ENCODE peak calls at places on chromosomes 13 and 19, in nine cellular contexts. One of them, this sample, is unnamed.

GRCh38 chr13:40546047-40546446 is 120.4 kb downstream of the FOXO1 start:
- DNase-seq in body of pancreas: no peak
- DNase-seq in lung: no peak
- DNase-seq in GM23338: no peak
- DNase-seq in upper lobe of right lung: no peak
- DNase-seq in brain microvascular endothelial cell: no peak
- DNase-seq in ascending aorta: no peak
- DNase-seq in mammary epithelial cell: no peak
- DNase-seq in thyroid gland: no peak
- DNase-seq in this sample: no peak

GRCh38 chr13:71866173-71867091 is 572 bp downstream of the DACH1 start:
- DNase-seq in ascending aorta: peak; percentile 59
- DNase-seq in lung: no peak
- DNase-seq in body of pancreas: peak; percentile 44
- DNase-seq in brain microvascular endothelial cell: peak; percentile 1
- DNase-seq in thyroid gland: peak; percentile 14
- DNase-seq in mammary epithelial cell: peak; percentile 1
- DNase-seq in upper lobe of right lung: peak; percentile 71
- DNase-seq in GM23338: peak; percentile 33
- DNase-seq in this sample: peak; percentile 60

GRCh38 chr13:83297591-83298305 is 584.5 kb downstream of the SLITRK1 start:
- DNase-seq in GM23338: no peak
- DNase-seq in upper lobe of right lung: no peak
- DNase-seq in lung: no peak
- DNase-seq in ascending aorta: no peak
- DNase-seq in mammary epithelial cell: no peak
- DNase-seq in thyroid gland: peak; percentile 12
- DNase-seq in brain microvascular endothelial cell: no peak
- DNase-seq in body of pancreas: no peak
- DNase-seq in this sample: no peak

GRCh38 chr13:114088863-114089262 is 43.6 kb downstream of the RASA3 start:
- DNase-seq in GM23338: no peak
- DNase-seq in lung: no peak
- DNase-seq in body of pancreas: peak; percentile 5
- DNase-seq in thyroid gland: no peak
- DNase-seq in mammary epithelial cell: no peak
- DNase-seq in ascending aorta: peak; percentile 40
- DNase-seq in upper lobe of right lung: no peak
- DNase-seq in brain microvascular endothelial cell: no peak
- DNase-seq in this sample: peak; percentile 38

GRCh38 chr19:30317403-30317802 is 54.8 kb upstream of the ZNF536 start:
- DNase-seq in body of pancreas: no peak
- DNase-seq in ascending aorta: peak; percentile 47
- DNase-seq in upper lobe of right lung: no peak
- DNase-seq in mammary epithelial cell: no peak
- DNase-seq in GM23338: no peak
- DNase-seq in brain microvascular endothelial cell: no peak
- DNase-seq in thyroid gland: no peak
- DNase-seq in lung: no peak
- DNase-seq in this sample: no peak

GRCh38 chr13:76769238-76769859 is 116.9 kb downstream of the KCTD12 start:
- DNase-seq in mammary epithelial cell: no peak
- DNase-seq in upper lobe of right lung: no peak
- DNase-seq in brain microvascular endothelial cell: no peak
- DNase-seq in lung: no peak
- DNase-seq in thyroid gland: no peak
- DNase-seq in GM23338: no peak
- DNase-seq in ascending aorta: no peak
- DNase-seq in body of pancreas: no peak
- DNase-seq in this sample: no peak

GRCh38 chr13:73740681-73741080 is 393.5 kb downstream of the KLF12 start:
- DNase-seq in mammary epithelial cell: no peak
- DNase-seq in brain microvascular endothelial cell: peak; percentile 12
- DNase-seq in body of pancreas: no peak
- DNase-seq in thyroid gland: no peak
- DNase-seq in GM23338: no peak
- DNase-seq in ascending aorta: no peak
- DNase-seq in lung: no peak
- DNase-seq in upper lobe of right lung: no peak
- DNase-seq in this sample: no peak

GRCh38 chr13:76600086-76600485 is 286.1 kb downstream of the KCTD12 start:
- DNase-seq in GM23338: no peak
- DNase-seq in ascending aorta: no peak
- DNase-seq in brain microvascular endothelial cell: peak; percentile 15
- DNase-seq in body of pancreas: no peak
- DNase-seq in thyroid gland: no peak
- DNase-seq in mammary epithelial cell: no peak
- DNase-seq in lung: no peak
- DNase-seq in upper lobe of right lung: no peak
- DNase-seq in this sample: peak; percentile 4

GRCh38 chr19:31257426-31258130 is 91.7 kb downstream of the TSHZ3 start:
- DNase-seq in mammary epithelial cell: no peak
- DNase-seq in brain microvascular endothelial cell: no peak
- DNase-seq in thyroid gland: no peak
- DNase-seq in lung: no peak
- DNase-seq in ascending aorta: no peak
- DNase-seq in upper lobe of right lung: no peak
- DNase-seq in GM23338: no peak
- DNase-seq in body of pancreas: no peak
- DNase-seq in this sample: no peak

GRCh38 chr19:49667473-49667872 is 1.7 kb downstream of the BCL2L12 start:
- DNase-seq in GM23338: no peak
- DNase-seq in lung: no peak
- DNase-seq in body of pancreas: no peak
- DNase-seq in thyroid gland: no peak
- DNase-seq in upper lobe of right lung: no peak
- DNase-seq in mammary epithelial cell: no peak
- DNase-seq in ascending aorta: no peak
- DNase-seq in brain microvascular endothelial cell: no peak
- DNase-seq in this sample: no peak

GRCh38 chr19:2271516-2272103 is 10.4 kb downstream of the PEAK3 start:
- DNase-seq in brain microvascular endothelial cell: peak; percentile 55
- DNase-seq in thyroid gland: no peak
- DNase-seq in upper lobe of right lung: peak; percentile 67
- DNase-seq in body of pancreas: peak; percentile 46
- DNase-seq in mammary epithelial cell: peak; percentile 71
- DNase-seq in GM23338: no peak
- DNase-seq in lung: peak; percentile 32
- DNase-seq in ascending aorta: peak; percentile 75
- DNase-seq in this sample: no peak

GRCh38 chr19:41998246-41999020 is 4.4 kb upstream of the ATP1A3 start:
- DNase-seq in GM23338: peak; percentile 94
- DNase-seq in lung: no peak
- DNase-seq in thyroid gland: peak; percentile 8
- DNase-seq in brain microvascular endothelial cell: peak; percentile 6
- DNase-seq in body of pancreas: no peak
- DNase-seq in ascending aorta: no peak
- DNase-seq in mammary epithelial cell: no peak
- DNase-seq in upper lobe of right lung: no peak
- DNase-seq in this sample: peak; percentile 46

GRCh38 chr13:99376132-99376531 is 68.9 kb upstream of the GPR183 start:
- DNase-seq in mammary epithelial cell: no peak
- DNase-seq in upper lobe of right lung: no peak
- DNase-seq in brain microvascular endothelial cell: no peak
- DNase-seq in ascending aorta: no peak
- DNase-seq in lung: no peak
- DNase-seq in body of pancreas: no peak
- DNase-seq in thyroid gland: peak; percentile 66
- DNase-seq in GM23338: no peak
- DNase-seq in this sample: no peak

GRCh38 chr13:76754414-76754813 is 131.8 kb downstream of the KCTD12 start:
- DNase-seq in thyroid gland: peak; percentile 3
- DNase-seq in body of pancreas: peak; percentile 23
- DNase-seq in brain microvascular endothelial cell: peak; percentile 72
- DNase-seq in upper lobe of right lung: no peak
- DNase-seq in GM23338: no peak
- DNase-seq in ascending aorta: no peak
- DNase-seq in mammary epithelial cell: peak; percentile 38
- DNase-seq in lung: no peak
- DNase-seq in this sample: no peak

GRCh38 chr19:17865364-17866311 is 5.9 kb downstream of the RPL18A start:
- DNase-seq in brain microvascular endothelial cell: no peak
- DNase-seq in body of pancreas: no peak
- DNase-seq in lung: no peak
- DNase-seq in upper lobe of right lung: no peak
- DNase-seq in ascending aorta: no peak
- DNase-seq in mammary epithelial cell: peak; percentile 45
- DNase-seq in GM23338: peak; percentile 40
- DNase-seq in thyroid gland: no peak
- DNase-seq in this sample: peak; percentile 87

GRCh38 chr19:34253711-34254551 is 423 bp upstream of the GARRE1 start:
- DNase-seq in body of pancreas: no peak
- DNase-seq in brain microvascular endothelial cell: no peak
- DNase-seq in thyroid gland: peak; percentile 28
- DNase-seq in GM23338: peak; percentile 96
- DNase-seq in mammary epithelial cell: no peak
- DNase-seq in lung: peak; percentile 87
- DNase-seq in upper lobe of right lung: peak; percentile 96
- DNase-seq in ascending aorta: peak; percentile 90
- DNase-seq in this sample: peak; percentile 94

GRCh38 chr19:46133101-46133627 is 8.7 kb upstream of the IGFL3 start:
- DNase-seq in ascending aorta: no peak
- DNase-seq in thyroid gland: peak; percentile 21
- DNase-seq in mammary epithelial cell: peak; percentile 92
- DNase-seq in upper lobe of right lung: no peak
- DNase-seq in lung: no peak
- DNase-seq in GM23338: peak; percentile 93
- DNase-seq in body of pancreas: peak; percentile 39
- DNase-seq in brain microvascular endothelial cell: peak; percentile 85
- DNase-seq in this sample: no peak

GRCh38 chr19:54457773-54458647 is 5.6 kb downstream of the LENG9 start:
- DNase-seq in thyroid gland: no peak
- DNase-seq in GM23338: no peak
- DNase-seq in upper lobe of right lung: no peak
- DNase-seq in lung: no peak
- DNase-seq in mammary epithelial cell: no peak
- DNase-seq in body of pancreas: peak; percentile 13
- DNase-seq in brain microvascular endothelial cell: no peak
- DNase-seq in ascending aorta: no peak
- DNase-seq in this sample: no peak

GRCh38 chr19:47373246-47374240 is 24.4 kb downstream of the DHX34 start:
- DNase-seq in upper lobe of right lung: no peak
- DNase-seq in body of pancreas: no peak
- DNase-seq in lung: no peak
- DNase-seq in GM23338: no peak
- DNase-seq in ascending aorta: no peak
- DNase-seq in mammary epithelial cell: no peak
- DNase-seq in thyroid gland: no peak
- DNase-seq in brain microvascular endothelial cell: no peak
- DNase-seq in this sample: no peak

GRCh38 chr19:40320558-40320935 is 27.6 kb downstream of the C19orf47 start:
- DNase-seq in brain microvascular endothelial cell: no peak
- DNase-seq in GM23338: no peak
- DNase-seq in mammary epithelial cell: no peak
- DNase-seq in thyroid gland: no peak
- DNase-seq in lung: no peak
- DNase-seq in body of pancreas: no peak
- DNase-seq in ascending aorta: no peak
- DNase-seq in upper lobe of right lung: peak; percentile 33
- DNase-seq in this sample: no peak

GRCh38 chr19:18274776-18275356 is 614 bp upstream of the IQCN start:
- DNase-seq in GM23338: peak; percentile 37
- DNase-seq in brain microvascular endothelial cell: peak; percentile 76
- DNase-seq in body of pancreas: peak; percentile 95
- DNase-seq in ascending aorta: peak; percentile 91
- DNase-seq in upper lobe of right lung: peak; percentile 85
- DNase-seq in lung: peak; percentile 72
- DNase-seq in mammary epithelial cell: peak; percentile 86
- DNase-seq in thyroid gland: peak; percentile 84
- DNase-seq in this sample: peak; percentile 94

DNA sequence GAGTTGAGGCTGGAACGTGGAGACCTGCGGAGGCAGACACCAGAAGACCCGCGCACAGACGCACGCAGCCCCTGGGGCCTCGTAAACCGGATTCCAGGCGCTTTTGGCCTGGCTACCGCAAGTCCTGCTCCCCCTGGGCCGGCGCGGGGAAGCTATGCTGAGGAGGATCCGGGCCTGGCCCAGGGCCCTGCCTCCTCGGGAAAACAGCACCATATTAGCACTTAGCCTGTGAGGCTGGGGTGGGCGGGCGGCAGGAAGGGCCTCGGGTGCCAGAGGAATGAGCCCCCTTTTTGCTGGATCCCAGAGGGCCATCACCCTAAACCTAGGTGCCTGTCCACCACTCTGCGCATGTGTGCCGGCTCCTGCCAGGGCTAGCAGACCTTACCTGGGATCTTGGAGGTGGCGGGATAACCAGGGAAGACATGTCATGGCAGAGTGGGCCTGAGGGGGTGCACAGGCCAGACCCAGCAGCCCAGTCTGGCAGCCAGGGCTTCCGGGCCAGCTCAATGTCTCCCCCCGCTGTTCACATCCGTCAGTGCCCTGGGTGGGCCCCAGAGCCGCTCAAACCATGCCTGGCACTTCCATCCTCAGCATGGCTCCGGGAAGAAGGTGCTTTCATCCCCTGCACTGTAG is 7.3 kb downstream of the ELOF1 start:
- DNase-seq in mammary epithelial cell: no peak
- DNase-seq in thyroid gland: no peak
- DNase-seq in brain microvascular endothelial cell: no peak
- DNase-seq in body of pancreas: no peak
- DNase-seq in ascending aorta: no peak
- DNase-seq in lung: no peak
- DNase-seq in GM23338: peak; percentile 85
- DNase-seq in upper lobe of right lung: no peak
- DNase-seq in this sample: peak; percentile 56
- TF ChIP-seq CTCF in mammary epithelial cell: peak; percentile 14
- TF ChIP-seq CTCF in thyroid gland: no peak
- TF ChIP-seq CTCF in brain microvascular endothelial cell: peak; percentile 67
- TF ChIP-seq CTCF in body of pancreas: no peak
- TF ChIP-seq CTCF in ascending aorta: peak; percentile 23
- TF ChIP-seq CTCF in lung: no peak
- TF ChIP-seq CTCF in GM23338: peak; percentile 83
- TF ChIP-seq CTCF in upper lobe of right lung: peak; percentile 18
- TF ChIP-seq CTCF in this sample: no peak

GRCh38 chr13:97018029-97018819 is 23.9 kb upstream of the OXGR1 start:
- DNase-seq in thyroid gland: peak; percentile 15
- DNase-seq in body of pancreas: peak; percentile 33
- DNase-seq in lung: peak; percentile 38
- DNase-seq in ascending aorta: peak; percentile 67
- DNase-seq in upper lobe of right lung: no peak
- DNase-seq in mammary epithelial cell: peak; percentile 39
- DNase-seq in GM23338: peak; percentile 75
- DNase-seq in brain microvascular endothelial cell: peak; percentile 66
- DNase-seq in this sample: no peak
- H3K4me3 ChIP-seq in thyroid gland: no peak overlapping the region
- H3K4me3 ChIP-seq in body of pancreas: no peak overlapping the region
- H3K4me3 ChIP-seq in lung: no peak overlapping the region
- H3K4me3 ChIP-seq in ascending aorta: no peak overlapping the region
- H3K4me3 ChIP-seq in upper lobe of right lung: no peak overlapping the region
- H3K4me3 ChIP-seq in mammary epithelial cell: no peak overlapping the region
- H3K4me3 ChIP-seq in GM23338: peak overlapping the region; percentile 37
- H3K4me3 ChIP-seq in brain microvascular endothelial cell: no peak overlapping the region
- H3K4me3 ChIP-seq in this sample: no peak overlapping the region

GRCh38 chr13:97753942-97754670 is 199.4 kb upstream of the IPO5 start:
- DNase-seq in body of pancreas: no peak
- DNase-seq in thyroid gland: no peak
- DNase-seq in mammary epithelial cell: no peak
- DNase-seq in ascending aorta: no peak
- DNase-seq in GM23338: peak; percentile 74
- DNase-seq in upper lobe of right lung: no peak
- DNase-seq in lung: no peak
- DNase-seq in brain microvascular endothelial cell: no peak
- DNase-seq in this sample: no peak
- TF ChIP-seq CTCF in body of pancreas: no peak
- TF ChIP-seq CTCF in thyroid gland: no peak
- TF ChIP-seq CTCF in mammary epithelial cell: no peak
- TF ChIP-seq CTCF in ascending aorta: no peak
- TF ChIP-seq CTCF in GM23338: peak; percentile 91
- TF ChIP-seq CTCF in upper lobe of right lung: no peak
- TF ChIP-seq CTCF in lung: no peak
- TF ChIP-seq CTCF in brain microvascular endothelial cell: peak; percentile 25
- TF ChIP-seq CTCF in this sample: no peak

GRCh38 chr19:52997975-52998374 is 15.7 kb upstream of the ERVV-1 start:
- DNase-seq in brain microvascular endothelial cell: no peak
- DNase-seq in body of pancreas: no peak
- DNase-seq in GM23338: peak; percentile 59
- DNase-seq in ascending aorta: no peak
- DNase-seq in thyroid gland: no peak
- DNase-seq in lung: no peak
- DNase-seq in upper lobe of right lung: no peak
- DNase-seq in mammary epithelial cell: no peak
- DNase-seq in this sample: no peak
- H3K4me3 ChIP-seq in brain microvascular endothelial cell: no peak overlapping the region
- H3K4me3 ChIP-seq in body of pancreas: no peak overlapping the region
- H3K4me3 ChIP-seq in GM23338: peak overlapping the region; percentile 50
- H3K4me3 ChIP-seq in ascending aorta: no peak overlapping the region
- H3K4me3 ChIP-seq in thyroid gland: no peak overlapping the region
- H3K4me3 ChIP-seq in lung: no peak overlapping the region
- H3K4me3 ChIP-seq in upper lobe of right lung: no peak overlapping the region
- H3K4me3 ChIP-seq in mammary epithelial cell: no peak overlapping the region
- H3K4me3 ChIP-seq in this sample: no peak overlapping the region